ENCODE peak calls at places on chromosomes 6 and 20, in five cellular contexts. X is small intestine, I is occipital lobe, Q is MM.1S, A is adrenal gland. T is an unnamed sample.

GRCh38 chr6:41546866-41547798 is 951 bp downstream of the FOXP4 start:
- DNase-seq in X (peak; percentile 46), I (no peak), Q (peak; percentile 33), A (peak; percentile 60), T (no peak)

GRCh38 chr20:32872266-32872665 is 13.5 kb downstream of the EFCAB8 start:
- DNase-seq in X (no peak), I (no peak), Q (no peak), A (no peak), T (no peak)

GRCh38 chr20:16491277-16491912 is 81.9 kb downstream of the KIF16B start:
- DNase-seq in X (no peak), I (peak; percentile 11), Q (no peak), A (peak; percentile 84), T (no peak)

GRCh38 chr6:101296184-101296583 is 97.3 kb upstream of the GRIK2 start:
- DNase-seq in X (no peak), I (no peak), Q (no peak), A (no peak), T (no peak)

GRCh38 chr6:89073014-89073620 is 7.4 kb upstream of the PNRC1 start:
- DNase-seq in X (no peak), I (no peak), Q (no peak), A (no peak), T (no peak)

GRCh38 chr20:32327087-32327681 is 30.9 kb upstream of the ASXL1 start:
- DNase-seq in X (no peak), I (no peak), Q (no peak), A (no peak), T (no peak)

GRCh38 chr20:16695633-16696032 is 34.2 kb upstream of the SNRPB2 start:
- DNase-seq in X (peak; percentile 94), I (no peak), Q (no peak), A (no peak), T (no peak)

GRCh38 chr6:3959385-3959784 is 110.2 kb downstream of the FAM50B start:
- DNase-seq in X (no peak), I (no peak), Q (no peak), A (no peak), T (no peak)

GRCh38 chr6:11413112-11413687 is 124.3 kb upstream of the TMEM170B start:
- DNase-seq in X (no peak), I (no peak), Q (no peak), A (no peak), T (no peak)

GRCh38 chr6:88599561-88599960 is 363.9 kb downstream of the RNGTT start:
- DNase-seq in X (no peak), I (no peak), Q (no peak), A (no peak), T (no peak)

GRCh38 chr6:71349976-71350615 is 61.5 kb downstream of the OGFRL1 start:
- DNase-seq in X (no peak), I (no peak), Q (no peak), A (peak; percentile 68), T (no peak)

GRCh38 chr6:44220913-44221290 is 2.5 kb upstream of the SLC29A1 start:
- DNase-seq in X (no peak), I (no peak), Q (no peak), A (no peak), T (no peak)

GRCh38 chr6:14635195-14635594 is 517.6 kb downstream of the CD83 start:
- DNase-seq in X (peak; percentile 48), I (no peak), Q (peak; percentile 61), A (no peak), T (no peak)

GRCh38 chr20:5569021-5569420 is 181.2 kb upstream of the SHLD1 start:
- DNase-seq in X (peak; percentile 72), I (no peak), Q (peak; percentile 72), A (no peak), T (no peak)

GRCh38 chr6:118335325-118335724 is 212.8 kb upstream of the PLN start:
- DNase-seq in X (no peak), I (no peak), Q (no peak), A (no peak), T (no peak)

GRCh38 chr20:49676581-49677291 is 36.9 kb downstream of the B4GALT5 start:
- DNase-seq in X (peak; percentile 80), I (no peak), Q (peak; percentile 81), A (no peak), T (no peak)

GRCh38 chr6:29723666-29724588 is 693 bp downstream of the HLA-F start:
- DNase-seq in X (peak; percentile 37), I (peak; percentile 14), Q (peak; percentile 27), A (peak; percentile 75), T (no peak)

GRCh38 chr20:4483481-4483880 is 238.2 kb upstream of the PRND start:
- DNase-seq in X (no peak), I (no peak), Q (no peak), A (no peak), T (no peak)

GRCh38 chr6:122789078-122789861 is at the start of gene SMPDL3A:
- DNase-seq in X (peak; percentile 75), I (peak; percentile 90), Q (peak; percentile 62), A (peak; percentile 89), T (peak; percentile 58)

GRCh38 chr20:50042370-50043313 is 59.9 kb downstream of the SNAI1 start:
- DNase-seq in X (no peak), I (no peak), Q (no peak), A (no peak), T (no peak)

GRCh38 chr6:133977983-133978895 is 25.2 kb downstream of the TBPL1 start:
- DNase-seq in X (peak; percentile 82), I (no peak), Q (no peak), A (peak; percentile 64), T (no peak)

GRCh38 chr6:25441658-25442276 is 162.6 kb downstream of the CARMIL1 start:
- DNase-seq in X (no peak), I (no peak), Q (no peak), A (no peak), T (no peak)

GRCh38 chr6:52909531-52909930 is at the start of gene GSTA3:
- DNase-seq in X (peak; percentile 17), I (no peak), Q (no peak), A (peak; percentile 67), T (no peak)

GRCh38 chr6:127972815-127973214 is 72.0 kb upstream of the THEMIS start:
- DNase-seq in X (no peak), I (no peak), Q (no peak), A (no peak), T (no peak)

GRCh38 chr6:19465760-19466159 is 371.4 kb upstream of the ID4 start:
- DNase-seq in X (no peak), I (no peak), Q (no peak), A (no peak), T (no peak)

GRCh38 chr20:46631212-46631869 is 19.9 kb downstream of the SLC13A3 start:
- DNase-seq in X (no peak), I (no peak), Q (no peak), A (peak; percentile 78), T (no peak)

GRCh38 chr6:168232989-168233874 is 86.3 kb downstream of the DACT2 start:
- DNase-seq in X (no peak), I (no peak), Q (no peak), A (no peak), T (no peak)

GRCh38 chr20:26208296-26209091 is 511.8 kb upstream of the ZNF337 start:
- DNase-seq in X (no peak), I (no peak), Q (no peak), A (no peak), T (no peak)

GRCh38 chr6:35489995-35490791 is 6.7 kb downstream of the TEAD3 start:
- DNase-seq in X (no peak), I (no peak), Q (no peak), A (peak; percentile 82), T (peak; percentile 46)

GRCh38 chr6:6277418-6277817 is 43.0 kb downstream of the F13A1 start:
- DNase-seq in X (no peak), I (no peak), Q (no peak), A (no peak), T (no peak)

GRCh38 chr20:53201588-53201987 is 229.4 kb downstream of the TSHZ2 start:
- DNase-seq in X (no peak), I (no peak), Q (no peak), A (no peak), T (no peak)

GRCh38 chr6:99589907-99590493 is 16.6 kb upstream of the PRDM13 start:
- DNase-seq in X (no peak), I (no peak), Q (no peak), A (no peak), T (no peak)